ENCODE peak calls at places on chromosomes 11 and 22, in seven cellular contexts. One of them, this sample, is unnamed.

GRCh38 chr11:13535819-13536218 is 40.0 kb upstream of the PTH start:
- DNase-seq in stimulated activated CD4-positive, alpha-beta T cell treated with anti-CD3 and anti-CD28 coated beads, Interleukin-2, amount 100 ng/mL, for 24 hours: no peak
- DNase-seq in activated naive CD8-positive, alpha-beta T cell treated with anti-CD3 and anti-CD28 coated beads, Interleukin-2, amount 50 U/mL, for 24 hours: no peak
- DNase-seq in astrocyte of the spinal cord: no peak
- DNase-seq in NCI-H748 treated with DMSO at 0.1 percent for 48 hours: no peak
- DNase-seq in activated gamma-delta T cell treated with anti-CD3 and anti-CD28 coated beads, Interleukin-2, amount 50 U/mL, for 16 hours: no peak
- DNase-seq in heart right ventricle: no peak
- DNase-seq in this sample: no peak

GRCh38 chr11:114183041-114183511 is 113.1 kb upstream of the NNMT start:
- DNase-seq in stimulated activated CD4-positive, alpha-beta T cell treated with anti-CD3 and anti-CD28 coated beads, Interleukin-2, amount 100 ng/mL, for 24 hours: peak
- DNase-seq in activated naive CD8-positive, alpha-beta T cell treated with anti-CD3 and anti-CD28 coated beads, Interleukin-2, amount 50 U/mL, for 24 hours: peak
- DNase-seq in astrocyte of the spinal cord: no peak
- DNase-seq in NCI-H748 treated with DMSO at 0.1 percent for 48 hours: no peak
- DNase-seq in activated gamma-delta T cell treated with anti-CD3 and anti-CD28 coated beads, Interleukin-2, amount 50 U/mL, for 16 hours: peak
- DNase-seq in heart right ventricle: no peak
- DNase-seq in this sample: no peak

GRCh38 chr11:100849914-100850235 is 162.8 kb downstream of the ARHGAP42 start:
- DNase-seq in stimulated activated CD4-positive, alpha-beta T cell treated with anti-CD3 and anti-CD28 coated beads, Interleukin-2, amount 100 ng/mL, for 24 hours: no peak
- DNase-seq in activated naive CD8-positive, alpha-beta T cell treated with anti-CD3 and anti-CD28 coated beads, Interleukin-2, amount 50 U/mL, for 24 hours: no peak
- DNase-seq in astrocyte of the spinal cord: no peak
- DNase-seq in NCI-H748 treated with DMSO at 0.1 percent for 48 hours: no peak
- DNase-seq in activated gamma-delta T cell treated with anti-CD3 and anti-CD28 coated beads, Interleukin-2, amount 50 U/mL, for 16 hours: no peak
- DNase-seq in heart right ventricle: no peak
- DNase-seq in this sample: no peak

GRCh38 chr11:29328961-29329441 is 687.8 kb downstream of the KCNA4 start:
- DNase-seq in stimulated activated CD4-positive, alpha-beta T cell treated with anti-CD3 and anti-CD28 coated beads, Interleukin-2, amount 100 ng/mL, for 24 hours: no peak
- DNase-seq in activated naive CD8-positive, alpha-beta T cell treated with anti-CD3 and anti-CD28 coated beads, Interleukin-2, amount 50 U/mL, for 24 hours: no peak
- DNase-seq in astrocyte of the spinal cord: peak
- DNase-seq in NCI-H748 treated with DMSO at 0.1 percent for 48 hours: peak
- DNase-seq in activated gamma-delta T cell treated with anti-CD3 and anti-CD28 coated beads, Interleukin-2, amount 50 U/mL, for 16 hours: no peak
- DNase-seq in heart right ventricle: no peak
- DNase-seq in this sample: no peak

GRCh38 chr11:67373916-67374570 is 645 bp upstream of the CLCF1 start:
- DNase-seq in stimulated activated CD4-positive, alpha-beta T cell treated with anti-CD3 and anti-CD28 coated beads, Interleukin-2, amount 100 ng/mL, for 24 hours: peak
- DNase-seq in activated naive CD8-positive, alpha-beta T cell treated with anti-CD3 and anti-CD28 coated beads, Interleukin-2, amount 50 U/mL, for 24 hours: peak
- DNase-seq in astrocyte of the spinal cord: peak
- DNase-seq in NCI-H748 treated with DMSO at 0.1 percent for 48 hours: no peak
- DNase-seq in activated gamma-delta T cell treated with anti-CD3 and anti-CD28 coated beads, Interleukin-2, amount 50 U/mL, for 16 hours: no peak
- DNase-seq in heart right ventricle: peak
- DNase-seq in this sample: peak

GRCh38 chr11:71443736-71444410 is 4.3 kb downstream of the DHCR7 start:
- DNase-seq in stimulated activated CD4-positive, alpha-beta T cell treated with anti-CD3 and anti-CD28 coated beads, Interleukin-2, amount 100 ng/mL, for 24 hours: no peak
- DNase-seq in activated naive CD8-positive, alpha-beta T cell treated with anti-CD3 and anti-CD28 coated beads, Interleukin-2, amount 50 U/mL, for 24 hours: no peak
- DNase-seq in astrocyte of the spinal cord: no peak
- DNase-seq in NCI-H748 treated with DMSO at 0.1 percent for 48 hours: no peak
- DNase-seq in activated gamma-delta T cell treated with anti-CD3 and anti-CD28 coated beads, Interleukin-2, amount 50 U/mL, for 16 hours: no peak
- DNase-seq in heart right ventricle: no peak
- DNase-seq in this sample: no peak

GRCh38 chr11:12961615-12962014 is 47.5 kb upstream of the RASSF10 start:
- DNase-seq in stimulated activated CD4-positive, alpha-beta T cell treated with anti-CD3 and anti-CD28 coated beads, Interleukin-2, amount 100 ng/mL, for 24 hours: no peak
- DNase-seq in activated naive CD8-positive, alpha-beta T cell treated with anti-CD3 and anti-CD28 coated beads, Interleukin-2, amount 50 U/mL, for 24 hours: no peak
- DNase-seq in astrocyte of the spinal cord: peak
- DNase-seq in NCI-H748 treated with DMSO at 0.1 percent for 48 hours: no peak
- DNase-seq in activated gamma-delta T cell treated with anti-CD3 and anti-CD28 coated beads, Interleukin-2, amount 50 U/mL, for 16 hours: no peak
- DNase-seq in heart right ventricle: no peak
- DNase-seq in this sample: no peak

GRCh38 chr11:129577986-129578385 is 202.3 kb downstream of the BARX2 start:
- DNase-seq in stimulated activated CD4-positive, alpha-beta T cell treated with anti-CD3 and anti-CD28 coated beads, Interleukin-2, amount 100 ng/mL, for 24 hours: no peak
- DNase-seq in activated naive CD8-positive, alpha-beta T cell treated with anti-CD3 and anti-CD28 coated beads, Interleukin-2, amount 50 U/mL, for 24 hours: no peak
- DNase-seq in astrocyte of the spinal cord: no peak
- DNase-seq in NCI-H748 treated with DMSO at 0.1 percent for 48 hours: no peak
- DNase-seq in activated gamma-delta T cell treated with anti-CD3 and anti-CD28 coated beads, Interleukin-2, amount 50 U/mL, for 16 hours: no peak
- DNase-seq in heart right ventricle: no peak
- DNase-seq in this sample: no peak

GRCh38 chr11:21132146-21132720 is 462.8 kb downstream of the NELL1 start:
- DNase-seq in stimulated activated CD4-positive, alpha-beta T cell treated with anti-CD3 and anti-CD28 coated beads, Interleukin-2, amount 100 ng/mL, for 24 hours: no peak
- DNase-seq in activated naive CD8-positive, alpha-beta T cell treated with anti-CD3 and anti-CD28 coated beads, Interleukin-2, amount 50 U/mL, for 24 hours: no peak
- DNase-seq in astrocyte of the spinal cord: no peak
- DNase-seq in NCI-H748 treated with DMSO at 0.1 percent for 48 hours: no peak
- DNase-seq in activated gamma-delta T cell treated with anti-CD3 and anti-CD28 coated beads, Interleukin-2, amount 50 U/mL, for 16 hours: no peak
- DNase-seq in heart right ventricle: no peak
- DNase-seq in this sample: no peak

GRCh38 chr22:19641254-19641982 is 72.9 kb upstream of the SEPTIN5 start:
- DNase-seq in stimulated activated CD4-positive, alpha-beta T cell treated with anti-CD3 and anti-CD28 coated beads, Interleukin-2, amount 100 ng/mL, for 24 hours: no peak
- DNase-seq in activated naive CD8-positive, alpha-beta T cell treated with anti-CD3 and anti-CD28 coated beads, Interleukin-2, amount 50 U/mL, for 24 hours: no peak
- DNase-seq in astrocyte of the spinal cord: no peak
- DNase-seq in NCI-H748 treated with DMSO at 0.1 percent for 48 hours: no peak
- DNase-seq in activated gamma-delta T cell treated with anti-CD3 and anti-CD28 coated beads, Interleukin-2, amount 50 U/mL, for 16 hours: no peak
- DNase-seq in heart right ventricle: no peak
- DNase-seq in this sample: no peak

GRCh38 chr11:57778318-57779037 is 16.9 kb downstream of the CTNND1 start:
- DNase-seq in stimulated activated CD4-positive, alpha-beta T cell treated with anti-CD3 and anti-CD28 coated beads, Interleukin-2, amount 100 ng/mL, for 24 hours: no peak
- DNase-seq in activated naive CD8-positive, alpha-beta T cell treated with anti-CD3 and anti-CD28 coated beads, Interleukin-2, amount 50 U/mL, for 24 hours: no peak
- DNase-seq in astrocyte of the spinal cord: peak
- DNase-seq in NCI-H748 treated with DMSO at 0.1 percent for 48 hours: no peak
- DNase-seq in activated gamma-delta T cell treated with anti-CD3 and anti-CD28 coated beads, Interleukin-2, amount 50 U/mL, for 16 hours: no peak
- DNase-seq in heart right ventricle: peak
- DNase-seq in this sample: peak

This sample was measured in BJ.